ENCODE peak calls at places on chromosomes 2 and 18, in nine cellular contexts. U, N, T, L, K, G, Y, M and B are unnamed samples.

GRCh38 chr2:79612999-79613398 is 100.1 kb downstream of the CTNNA2 start:
- DNase-seq in K (no peak), N (no peak), Y (no peak), M (no peak), U (no peak), G (no peak), T (no peak), L (no peak), B (no peak)

GRCh38 chr2:101473581-101473910 is 1.4 kb downstream of the RFX8 start:
- DNase-seq in M (no peak), K (peak; percentile 67), N (no peak), Y (peak; percentile 70), G (no peak), U (no peak), T (peak; percentile 43), L (no peak), B (no peak)

GRCh38 chr2:204650611-204651010 is 105.3 kb downstream of the PARD3B start:
- DNase-seq in Y (no peak), K (no peak), T (no peak), M (no peak), L (no peak), U (no peak), N (no peak), G (no peak), B (no peak)

GRCh38 chr2:18559531-18559930 is 922 bp downstream of the RDH14 start:
- DNase-seq in U (no peak), T (peak; percentile 16), G (no peak), M (no peak), K (no peak), N (no peak), Y (peak; percentile 34), L (no peak), B (no peak)

GRCh38 chr2:9638532-9638931 is 7.7 kb upstream of the YWHAQ start:
- DNase-seq in U (peak; percentile 72), M (peak; percentile 50), T (peak; percentile 96), G (peak; percentile 76), L (no peak), N (peak; percentile 84), K (peak; percentile 95), Y (peak; percentile 95), B (no peak)

GRCh38 chr2:236309669-236310029 is 45.4 kb upstream of the ASB18 start:
- DNase-seq in N (no peak), U (no peak), K (peak; percentile 2), Y (peak; percentile 34), T (peak; percentile 17), M (no peak), G (peak; percentile 2), L (no peak), B (peak; percentile 0)

GRCh38 chr2:209773377-209773776 is 1.7 kb downstream of the UNC80 start:
- DNase-seq in G (no peak), Y (no peak), K (no peak), L (no peak), N (no peak), T (no peak), M (no peak), U (no peak), B (peak; percentile 16)

GRCh38 chr18:36688020-36688965 is 140.5 kb downstream of the TPGS2 start:
- DNase-seq in Y (peak; percentile 80), T (peak; percentile 75), L (no peak), K (peak; percentile 79), U (peak; percentile 55), N (peak; percentile 50), M (peak; percentile 59), G (peak; percentile 53), B (peak; percentile 61)

GRCh38 chr18:53701697-53702096 is 522.8 kb downstream of the MBD2 start:
- DNase-seq in M (no peak), U (no peak), L (no peak), N (no peak), Y (no peak), K (no peak), T (no peak), G (no peak), B (no peak)

GRCh38 chr2:42052702-42053481 is 5.1 kb downstream of the PKDCC start:
- DNase-seq in K (peak; percentile 46), U (peak; percentile 64), N (peak; percentile 60), G (no peak), T (peak; percentile 39), Y (peak; percentile 92), M (no peak), L (no peak), B (no peak)

GRCh38 chr18:28078849-28079248 is 98.1 kb downstream of the CDH2 start:
- DNase-seq in L (no peak), U (no peak), K (no peak), Y (no peak), M (no peak), N (no peak), T (no peak), G (no peak), B (no peak)